ENCODE peak calls at places on chromosome 19, in six cellular contexts. W is mammary epithelial cell, F is thyroid gland, J is K562, C is transverse colon, G is pancreas. Z is an unnamed sample.
A peak's percentile ranks its signal among the peaks of the same experiment; 100 is the strongest.

GRCh38 chr19:40342644-40343311 is 5.4 kb downstream of the C19orf47 start:
- DNase-seq in W (no peak), F (no peak), J (no peak), C (no peak), G (no peak), Z (no peak)

GRCh38 chr19:4676955-4677731 is 7.0 kb upstream of the MYDGF start:
- DNase-seq in W (no peak), F (peak; percentile 66), J (peak; percentile 74), C (peak; percentile 34), G (no peak), Z (peak; percentile 56)

GRCh38 chr19:6714749-6715555 is 5.5 kb downstream of the C3 start:
- DNase-seq in W (no peak), F (no peak), J (no peak), C (no peak), G (no peak), Z (no peak)

GRCh38 chr19:28397311-28397710 is 815.6 kb downstream of the UQCRFS1 start:
- DNase-seq in W (no peak), F (no peak), J (no peak), C (no peak), G (no peak), Z (no peak)

GRCh38 chr19:12668937-12669271 is 2.3 kb downstream of the WDR83 start:
- DNase-seq in W (peak; percentile 67), F (peak; percentile 68), J (peak; percentile 65), C (peak; percentile 62), G (peak; percentile 45), Z (peak; percentile 79)

GRCh38 chr19:38670921-38671398 is 23.5 kb downstream of the ACTN4 start:
- DNase-seq in W (no peak), F (no peak), J (no peak), C (no peak), G (no peak), Z (no peak)

GRCh38 chr19:19485161-19485997 is 30.0 kb downstream of the TSSK6 start:
- DNase-seq in W (no peak), F (no peak), J (no peak), C (no peak), G (no peak), Z (peak; percentile 41)

GRCh38 chr19:49793561-49793840 is 19.6 kb downstream of the FUZ start:
- DNase-seq in W (peak; percentile 35), F (no peak), J (no peak), C (no peak), G (no peak), Z (peak; percentile 47)

GRCh38 chr19:35718345-35719041 is 690 bp downstream of the KMT2B start:
- DNase-seq in W (peak; percentile 23), F (peak; percentile 56), J (peak; percentile 30), C (peak; percentile 49), G (peak; percentile 56), Z (peak; percentile 35)

GRCh38 chr19:574658-575526 is 2.5 kb downstream of the BSG start:
- DNase-seq in W (no peak), F (peak; percentile 75), J (peak; percentile 90), C (no peak), G (peak; percentile 30), Z (peak; percentile 58)

GRCh38 chr19:571127-571974 is 1.0 kb upstream of the BSG start:
- DNase-seq in W (no peak), F (peak; percentile 31), J (peak; percentile 51), C (peak; percentile 68), G (peak; percentile 27), Z (peak; percentile 55)

GRCh38 chr19:570315-570714 is 2.1 kb upstream of the BSG start:
- DNase-seq in W (no peak), F (no peak), J (peak; percentile 55), C (peak; percentile 58), G (no peak), Z (no peak)

GRCh38 chr19:572891-573825 is 762 bp downstream of the BSG start:
- DNase-seq in W (peak; percentile 50), F (peak; percentile 73), J (no peak), C (peak; percentile 64), G (peak; percentile 44), Z (peak; percentile 63)

GRCh38 chr19:572140-572890 is at the start of gene BSG:
- DNase-seq in W (peak; percentile 98), F (peak; percentile 99), J (peak; percentile 99), C (peak; percentile 99), G (peak; percentile 98), Z (peak; percentile 99)
- TF ChIP-seq CTCF in W (no peak), F (no peak), J (no peak), C (no peak), G (no peak), Z (no peak)

GRCh38 chr19:54430306-54431254 is 15.3 kb downstream of the TTYH1 start:
- DNase-seq in W (no peak), F (peak; percentile 29), J (peak; percentile 81), C (peak; percentile 37), G (peak; percentile 64), Z (peak; percentile 37)
- H3K4me3 ChIP-seq in W (no peak overlapping the region), F (no peak overlapping the region), J (no peak overlapping the region), C (peak overlapping the region; percentile 12), G (no peak overlapping the region), Z (peak overlapping the region; percentile 20)

DNA sequence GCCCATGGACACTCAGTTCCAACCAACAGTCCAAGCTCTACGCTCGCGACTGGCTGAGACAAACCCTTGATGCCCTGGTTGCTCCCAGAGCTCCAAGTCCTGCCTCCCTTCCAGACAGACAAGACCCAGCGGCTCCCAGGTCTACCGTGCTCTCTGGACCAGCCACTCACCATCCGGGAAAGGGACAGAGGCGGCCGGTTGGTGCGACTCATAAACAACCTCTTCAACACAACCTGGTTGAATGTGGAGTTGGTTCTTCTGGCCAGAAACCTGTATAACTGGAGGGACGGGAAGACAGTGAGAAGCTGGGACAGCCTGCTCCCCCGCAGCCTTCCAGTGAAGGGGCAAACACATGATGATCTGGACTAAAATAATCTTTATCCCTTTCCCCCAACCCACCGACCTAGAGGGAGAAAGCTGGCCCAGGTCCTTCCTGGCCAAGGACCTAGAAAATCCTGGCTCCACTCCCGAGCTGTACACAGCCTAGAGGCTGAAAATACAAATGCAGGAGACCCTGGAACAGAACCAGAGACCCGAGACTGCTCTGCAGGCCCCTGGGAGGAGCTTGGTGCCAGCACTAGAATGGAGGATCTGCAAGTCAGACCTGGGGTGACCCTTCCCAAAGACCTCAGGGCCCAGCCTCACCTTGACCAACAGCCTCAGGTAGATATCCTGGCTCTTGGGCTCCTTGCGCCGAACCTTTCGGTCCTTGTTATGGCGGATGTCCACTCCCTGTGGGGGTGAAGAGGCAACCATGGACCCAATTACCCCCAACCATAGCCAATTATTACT is 1.6 kb downstream of the RPL18 start:
- DNase-seq in W (no peak), F (peak; percentile 18), J (no peak), C (no peak), G (peak; percentile 35), Z (peak; percentile 49)
- TF ChIP-seq CTCF in W (no peak), F (no peak), J (no peak), C (no peak), G (no peak), Z (no peak)

GRCh38 chr19:42281175-42282035 is 12.4 kb downstream of the CIC start:
- DNase-seq in W (peak; percentile 65), F (peak; percentile 51), J (peak; percentile 62), C (peak; percentile 47), G (peak; percentile 59), Z (peak; percentile 79)
- H3K4me3 ChIP-seq in W (peak overlapping the region; percentile 25), F (peak overlapping the region; percentile 82), J (peak overlapping the region; percentile 93), C (peak overlapping the region; percentile 83), G (peak overlapping the region; percentile 60), Z (peak overlapping the region; percentile 76)

Z was measured in epithelial cell of esophagus.